ENCODE peak calls at places on chromosomes 13 and 19, in nine cellular contexts. One of them, this sample, is unnamed.

GRCh38 chr19:10305139-10305806 is 4.3 kb downstream of the ZGLP1 start:
- DNase-seq in OCI-M1: no peak
- DNase-seq in BE2C: no peak
- DNase-seq in mucosa of gallbladder: no peak
- DNase-seq in aorta: no peak
- DNase-seq in fibroblast of the conjunctiva: no peak
- DNase-seq in A549: no peak
- DNase-seq in fibroblast of pulmonary artery: no peak
- DNase-seq in IMR-90: peak; percentile 73
- DNase-seq in this sample: peak; percentile 49

GRCh38 chr13:40153516-40153915 is 498.1 kb downstream of the COG6 start:
- DNase-seq in mucosa of gallbladder: no peak
- DNase-seq in aorta: no peak
- DNase-seq in fibroblast of the conjunctiva: no peak
- DNase-seq in fibroblast of pulmonary artery: no peak
- DNase-seq in BE2C: no peak
- DNase-seq in A549: no peak
- DNase-seq in OCI-M1: no peak
- DNase-seq in IMR-90: no peak
- DNase-seq in this sample: no peak

GRCh38 chr13:60170414-60170813 is 6.7 kb upstream of the DIAPH3 start:
- DNase-seq in IMR-90: no peak
- DNase-seq in OCI-M1: peak; percentile 62
- DNase-seq in fibroblast of pulmonary artery: no peak
- DNase-seq in fibroblast of the conjunctiva: no peak
- DNase-seq in A549: no peak
- DNase-seq in aorta: no peak
- DNase-seq in mucosa of gallbladder: no peak
- DNase-seq in BE2C: no peak
- DNase-seq in this sample: no peak

GRCh38 chr19:52570005-52570861 is at the start of gene ZNF701:
- DNase-seq in fibroblast of pulmonary artery: peak; percentile 93
- DNase-seq in A549: no peak
- DNase-seq in mucosa of gallbladder: peak; percentile 97
- DNase-seq in aorta: peak; percentile 99
- DNase-seq in BE2C: peak; percentile 95
- DNase-seq in fibroblast of the conjunctiva: peak; percentile 82
- DNase-seq in OCI-M1: peak; percentile 98
- DNase-seq in IMR-90: peak; percentile 88
- DNase-seq in this sample: peak; percentile 87

GRCh38 chr19:56301152-56301551 is 13.5 kb downstream of the ZSCAN5A start:
- DNase-seq in A549: no peak
- DNase-seq in BE2C: peak; percentile 30
- DNase-seq in fibroblast of the conjunctiva: no peak
- DNase-seq in fibroblast of pulmonary artery: peak; percentile 28
- DNase-seq in mucosa of gallbladder: no peak
- DNase-seq in OCI-M1: peak; percentile 40
- DNase-seq in IMR-90: no peak
- DNase-seq in aorta: no peak
- DNase-seq in this sample: no peak

GRCh38 chr19:21569497-21569870 is 64.1 kb downstream of the ZNF429 start:
- DNase-seq in BE2C: no peak
- DNase-seq in OCI-M1: peak; percentile 96
- DNase-seq in aorta: no peak
- DNase-seq in IMR-90: no peak
- DNase-seq in fibroblast of the conjunctiva: no peak
- DNase-seq in A549: no peak
- DNase-seq in fibroblast of pulmonary artery: no peak
- DNase-seq in mucosa of gallbladder: peak; percentile 64
- DNase-seq in this sample: no peak

GRCh38 chr13:99308481-99309087 is 1.4 kb upstream of the GPR183 start:
- DNase-seq in A549: no peak
- DNase-seq in aorta: no peak
- DNase-seq in mucosa of gallbladder: no peak
- DNase-seq in fibroblast of the conjunctiva: no peak
- DNase-seq in OCI-M1: no peak
- DNase-seq in BE2C: no peak
- DNase-seq in fibroblast of pulmonary artery: peak; percentile 68
- DNase-seq in IMR-90: peak; percentile 63
- DNase-seq in this sample: peak; percentile 68

GRCh38 chr13:88411696-88412095 is 740.5 kb downstream of the SLITRK5 start:
- DNase-seq in OCI-M1: no peak
- DNase-seq in A549: no peak
- DNase-seq in BE2C: no peak
- DNase-seq in fibroblast of the conjunctiva: no peak
- DNase-seq in aorta: no peak
- DNase-seq in IMR-90: no peak
- DNase-seq in fibroblast of pulmonary artery: no peak
- DNase-seq in mucosa of gallbladder: no peak
- DNase-seq in this sample: no peak

GRCh38 chr13:45876781-45877180 is 25.2 kb upstream of the SIAH3 start:
- DNase-seq in IMR-90: no peak
- DNase-seq in BE2C: no peak
- DNase-seq in A549: no peak
- DNase-seq in OCI-M1: no peak
- DNase-seq in fibroblast of the conjunctiva: no peak
- DNase-seq in aorta: no peak
- DNase-seq in mucosa of gallbladder: no peak
- DNase-seq in fibroblast of pulmonary artery: no peak
- DNase-seq in this sample: no peak

GRCh38 chr19:2983351-2984195 is 6.2 kb downstream of the TLE6 start:
- DNase-seq in OCI-M1: peak; percentile 1
- DNase-seq in BE2C: peak; percentile 97
- DNase-seq in A549: no peak
- DNase-seq in fibroblast of pulmonary artery: peak; percentile 77
- DNase-seq in aorta: no peak
- DNase-seq in fibroblast of the conjunctiva: peak; percentile 59
- DNase-seq in IMR-90: peak; percentile 7
- DNase-seq in mucosa of gallbladder: no peak
- DNase-seq in this sample: peak; percentile 96

GRCh38 chr19:50252111-50252886 is 48.9 kb downstream of the MYH14 start:
- DNase-seq in fibroblast of the conjunctiva: no peak
- DNase-seq in fibroblast of pulmonary artery: peak; percentile 32
- DNase-seq in IMR-90: no peak
- DNase-seq in A549: no peak
- DNase-seq in OCI-M1: peak; percentile 13
- DNase-seq in aorta: no peak
- DNase-seq in mucosa of gallbladder: no peak
- DNase-seq in BE2C: peak; percentile 48
- DNase-seq in this sample: no peak

GRCh38 chr19:55702131-55702627 is 27.2 kb downstream of the EPN1 start:
- DNase-seq in BE2C: no peak
- DNase-seq in OCI-M1: peak; percentile 97
- DNase-seq in mucosa of gallbladder: no peak
- DNase-seq in aorta: peak; percentile 52
- DNase-seq in A549: no peak
- DNase-seq in fibroblast of the conjunctiva: no peak
- DNase-seq in IMR-90: no peak
- DNase-seq in fibroblast of pulmonary artery: peak; percentile 66
- DNase-seq in this sample: no peak

GRCh38 chr19:33225458-33225925 is at the start of gene SLC7A10:
- DNase-seq in mucosa of gallbladder: no peak
- DNase-seq in BE2C: peak; percentile 8
- DNase-seq in aorta: no peak
- DNase-seq in A549: no peak
- DNase-seq in IMR-90: no peak
- DNase-seq in fibroblast of pulmonary artery: no peak
- DNase-seq in OCI-M1: no peak
- DNase-seq in fibroblast of the conjunctiva: no peak
- DNase-seq in this sample: no peak

GRCh38 chr19:18915639-18916038 is 3.5 kb downstream of the COPE start:
- DNase-seq in fibroblast of pulmonary artery: peak; percentile 56
- DNase-seq in OCI-M1: peak; percentile 43
- DNase-seq in A549: no peak
- DNase-seq in BE2C: peak; percentile 78
- DNase-seq in IMR-90: peak; percentile 30
- DNase-seq in mucosa of gallbladder: peak; percentile 27
- DNase-seq in aorta: no peak
- DNase-seq in fibroblast of the conjunctiva: peak; percentile 23
- DNase-seq in this sample: peak; percentile 55